ENCODE peak calls at places on chromosomes 6 and 20, in five cellular contexts. V is C1 segment of cervical spinal cord, H is Kasumi-1, D is NCI-H2081, U is posterior vena cava. S is an unnamed sample.

GRCh38 chr20:10047427-10047826 is 12.6 kb downstream of the ANKEF1 start:
- DNase-seq in U (no peak), V (no peak), H (peak), D (no peak), S (peak)

GRCh38 chr6:19833947-19834346 is 3.2 kb upstream of the ID4 start:
- DNase-seq in U (no peak), V (no peak), H (no peak), D (no peak), S (no peak)

GRCh38 chr6:20811112-20811746 is 277.0 kb downstream of the CDKAL1 start:
- DNase-seq in D (peak), V (no peak), U (no peak), H (no peak), S (no peak)

GRCh38 chr6:53353624-53354023 is 4.9 kb upstream of the ELOVL5 start:
- DNase-seq in U (no peak), H (no peak), D (no peak), V (no peak), S (no peak)

GRCh38 chr6:170590725-170591124 is 6.3 kb upstream of the PDCD2 start:
- DNase-seq in D (no peak), V (no peak), H (no peak), U (no peak), S (no peak)

GRCh38 chr6:32799168-32799567 is 17.6 kb downstream of the HLA-DOB start:
- DNase-seq in D (no peak), H (no peak), U (no peak), V (no peak), S (no peak)

GRCh38 chr6:20432692-20433091 is 31.0 kb downstream of the E2F3 start:
- DNase-seq in U (no peak), D (peak), V (no peak), H (no peak), S (no peak)

GRCh38 chr20:64176548-64177419 is 12.5 kb downstream of the MYT1 start:
- DNase-seq in D (peak), H (no peak), U (no peak), V (peak), S (peak)

GRCh38 chr6:170404697-170405096 is 98.1 kb downstream of the FAM120B start:
- DNase-seq in D (no peak), U (no peak), V (no peak), H (no peak), S (no peak)

GRCh38 chr6:140321891-140322290 is 947.4 kb upstream of the CITED2 start:
- DNase-seq in U (no peak), D (no peak), V (no peak), H (peak), S (no peak)

GRCh38 chr6:111709615-111710398 is 104.1 kb upstream of the TRAF3IP2 start:
- DNase-seq in D (peak), V (peak), H (peak), U (no peak), S (peak)

GRCh38 chr6:28789553-28790083 is 134.2 kb downstream of the TRIM27 start:
- DNase-seq in V (no peak), U (no peak), D (peak), H (peak), S (peak)

GRCh38 chr6:14072084-14072483 is 45.5 kb upstream of the CD83 start:
- DNase-seq in V (peak), U (no peak), H (no peak), D (no peak), S (no peak)

GRCh38 chr20:56247954-56248782 is at the start of gene MC3R:
- DNase-seq in V (peak), D (peak), U (no peak), H (peak), S (peak)

GRCh38 chr6:2674857-2675256 is 75.9 kb downstream of the MYLK4 start:
- DNase-seq in V (no peak), U (no peak), D (no peak), H (peak), S (no peak)

GRCh38 chr6:132298344-132298949 is 102.8 kb downstream of the MOXD1 start:
- DNase-seq in V (no peak), H (peak), U (no peak), D (peak), S (peak)

GRCh38 chr6:161429921-161430490 is 156.1 kb upstream of the AGPAT4 start:
- DNase-seq in H (no peak), V (no peak), U (no peak), D (no peak), S (no peak)

GRCh38 chr20:22383156-22383555 is 201.2 kb downstream of the FOXA2 start:
- DNase-seq in D (no peak), U (no peak), V (no peak), H (no peak), S (no peak)

GRCh38 chr6:125818225-125818657 is 27.5 kb downstream of the NCOA7 start:
- DNase-seq in D (no peak), H (no peak), U (no peak), V (no peak), S (no peak)

GRCh38 chr6:170081556-170081955 is 209.3 kb downstream of the DLL1 start:
- DNase-seq in H (no peak), U (peak), V (no peak), D (no peak), S (no peak)

GRCh38 chr6:24408719-24409410 is 6.1 kb downstream of the MRS2 start:
- DNase-seq in V (no peak), H (no peak), U (no peak), D (no peak), S (no peak)

GRCh38 chr6:15456422-15456821 is 206.4 kb downstream of the DTNBP1 start:
- DNase-seq in H (no peak), D (no peak), U (no peak), V (no peak), S (no peak)

GRCh38 chr6:30356519-30356918 is 11.6 kb downstream of the RPP21 start:
- DNase-seq in H (no peak), V (no peak), U (no peak), D (no peak), S (no peak)

GRCh38 chr20:32359633-32360332 is 1.7 kb downstream of the ASXL1 start:
- DNase-seq in H (no peak), V (no peak), D (no peak), U (no peak), S (no peak)

GRCh38 chr6:3808759-3809514 is 40.2 kb upstream of the FAM50B start:
- DNase-seq in D (no peak), V (peak), U (peak), H (no peak), S (no peak)

GRCh38 chr20:15061955-15062354 is 724.5 kb upstream of the FLRT3 start:
- DNase-seq in V (no peak), U (no peak), H (no peak), D (no peak), S (no peak)

GRCh38 chr6:127900935-127901334 is at the start of gene THEMIS:
- DNase-seq in U (no peak), H (no peak), D (no peak), V (no peak), S (no peak)

GRCh38 chr6:14118091-14118439 is 493 bp downstream of the CD83 start:
- DNase-seq in H (no peak), U (no peak), D (no peak), V (no peak), S (no peak)

GRCh38 chr6:132140150-132140549 is 189.0 kb upstream of the CCN2 start:
- DNase-seq in U (no peak), H (no peak), V (no peak), D (peak), S (no peak)

GRCh38 chr6:152846825-152847224 is 96.2 kb downstream of the VIP start:
- DNase-seq in V (no peak), U (no peak), D (peak), H (no peak), S (no peak)

GRCh38 chr6:39059496-39060310 is 11.1 kb downstream of the GLP1R start:
- DNase-seq in U (peak), V (no peak), H (no peak), D (peak), S (no peak)

GRCh38 chr20:41553142-41553879 is 64.9 kb downstream of the CHD6 start:
- DNase-seq in H (peak), U (no peak), V (no peak), D (no peak), S (no peak)

GRCh38 chr20:39822667-39823066 is 860.5 kb downstream of the DHX35 start:
- DNase-seq in H (no peak), U (no peak), D (no peak), V (no peak), S (no peak)

GRCh38 chr6:115573866-115574265 is 486.8 kb downstream of the FRK start:
- DNase-seq in V (no peak), U (no peak), D (no peak), H (no peak), S (no peak)

GRCh38 chr20:50885068-50885467 is 46.2 kb downstream of the ADNP start:
- DNase-seq in V (no peak), H (no peak), D (no peak), U (peak), S (no peak)